ENCODE peak calls at places on chromosomes 12 and 14, in ten cellular contexts. E is H9; H is foreskin keratinocyte; G is lower lobe of right lung; V is heart left ventricle; I is B cell; U is CD8-positive, alpha-beta T cell; Y is mucosa of descending colon; C is neural crest cell; J is right lobe of liver. M is an unnamed sample.

GRCh38 chr14:20811994-20812393 is 9.3 kb upstream of the RNASE1 start:
- DNase-seq in H (no peak), C (no peak), U (no peak), E (no peak), Y (peak; percentile 44), J (no peak), V (no peak), I (no peak), G (peak; percentile 55), M (no peak)

GRCh38 chr12:19893514-19893913 is 454.2 kb downstream of the AEBP2 start:
- DNase-seq in J (no peak), G (no peak), U (no peak), I (no peak), H (no peak), C (no peak), Y (no peak), V (no peak), E (no peak), M (no peak)

GRCh38 chr12:2389079-2389790 is 336.4 kb downstream of the CACNA1C start:
- DNase-seq in E (peak; percentile 17), H (no peak), G (no peak), V (no peak), Y (no peak), C (no peak), U (no peak), J (no peak), I (no peak), M (no peak)

GRCh38 chr12:46516933-46517578 is 144.5 kb upstream of the SLC38A2 start:
- DNase-seq in I (peak; percentile 43), Y (no peak), G (no peak), U (no peak), C (no peak), J (no peak), E (no peak), H (no peak), V (no peak), M (no peak)

GRCh38 chr12:48442191-48442828 is 30.0 kb upstream of the ANP32D start:
- DNase-seq in H (no peak), Y (no peak), J (no peak), U (no peak), E (peak; percentile 60), I (no peak), G (no peak), V (no peak), C (no peak), M (no peak)

GRCh38 chr12:28497889-28498411 is 307.7 kb downstream of the CCDC91 start:
- DNase-seq in I (no peak), Y (no peak), J (no peak), H (peak; percentile 59), E (no peak), U (no peak), V (no peak), G (no peak), C (no peak), M (no peak)

GRCh38 chr12:69570545-69571399 is 14.5 kb upstream of the CCT2 start:
- DNase-seq in I (peak; percentile 79), C (peak; percentile 53), Y (peak; percentile 84), E (no peak), U (peak; percentile 59), J (no peak), G (no peak), V (peak; percentile 34), H (no peak), M (no peak)

GRCh38 chr14:70425349-70425748 is 8.5 kb upstream of the SYNJ2BP start:
- DNase-seq in Y (no peak), C (no peak), E (no peak), H (no peak), U (no peak), V (no peak), G (no peak), J (no peak), I (no peak), M (no peak)

GRCh38 chr14:91911474-91912032 is 35.9 kb downstream of the FBLN5 start:
- DNase-seq in E (peak; percentile 78), G (no peak), I (peak; percentile 67), Y (peak; percentile 25), J (no peak), V (no peak), U (peak; percentile 60), C (peak; percentile 11), H (peak; percentile 13), M (no peak)

DNA sequence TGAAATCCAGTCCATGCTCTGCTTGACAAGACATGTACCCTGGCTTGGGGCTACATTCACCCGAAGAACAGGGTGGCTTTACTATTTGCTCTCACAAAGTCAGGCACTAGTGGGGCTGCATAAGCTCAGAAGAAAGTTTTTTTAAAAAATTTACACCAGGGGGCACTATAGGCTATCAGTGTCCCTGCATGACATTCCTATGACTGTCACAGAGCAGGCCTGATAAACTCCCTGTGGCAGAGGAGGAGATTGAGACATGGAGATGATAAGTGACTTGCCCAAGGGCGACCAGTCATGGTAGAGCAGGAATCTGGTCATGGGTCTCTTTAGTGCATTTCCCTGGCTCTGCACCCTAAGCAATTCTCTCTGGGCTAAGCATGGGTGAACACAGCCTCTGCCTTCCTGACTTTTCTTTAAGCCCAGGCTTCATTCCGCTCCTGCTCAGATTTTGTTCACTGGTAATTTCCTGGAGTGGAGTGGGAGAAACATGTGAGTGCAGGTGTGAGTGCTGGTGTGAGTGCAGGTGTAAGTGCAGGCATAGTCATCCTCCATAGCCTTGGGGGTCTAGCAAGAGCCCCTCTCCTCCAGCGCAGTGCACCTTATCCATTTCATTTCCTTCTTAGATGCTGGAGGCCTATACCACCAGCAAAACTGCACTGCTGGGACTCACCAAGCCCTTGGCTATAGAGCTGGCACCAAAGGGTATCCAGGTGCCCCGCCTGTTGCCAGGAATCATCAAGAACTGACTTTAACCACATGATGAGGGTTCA is 91.6 kb downstream of the DHRS2 start:
- DNase-seq in Y (peak; percentile 14), V (no peak), I (no peak), G (no peak), E (peak; percentile 56), H (peak; percentile 30), C (no peak), U (no peak), J (no peak), M (no peak)
- TF ChIP-seq CTCF in Y (no peak), V (peak; percentile 29), I (no peak), G (no peak), E (peak; percentile 59), H (peak; percentile 69), C (peak; percentile 58), U (no peak), J (peak; percentile 43), M (peak; percentile 60)

GRCh38 chr12:12975322-12976077 is 23.5 kb upstream of the GPRC5D start:
- DNase-seq in U (no peak), H (no peak), V (no peak), G (no peak), I (no peak), J (no peak), E (peak; percentile 80), Y (peak; percentile 71), C (no peak), M (no peak)
- TF ChIP-seq CTCF in U (no peak), H (peak; percentile 55), V (peak; percentile 12), G (peak; percentile 27), I (no peak), J (peak; percentile 12), E (peak; percentile 70), Y (no peak), C (no peak), M (no peak)

GRCh38 chr12:32131666-32132065 is 25.0 kb downstream of the BICD1 start:
- DNase-seq in U (no peak), I (no peak), C (no peak), J (no peak), H (no peak), G (no peak), E (no peak), V (no peak), Y (no peak), M (no peak)

GRCh38 chr12:32136404-32136803 is 29.8 kb downstream of the BICD1 start:
- DNase-seq in C (no peak), U (no peak), E (no peak), V (no peak), H (no peak), G (no peak), I (no peak), J (no peak), Y (no peak), M (no peak)

GRCh38 chr12:32135967-32136366 is 29.3 kb downstream of the BICD1 start:
- DNase-seq in I (no peak), V (no peak), U (no peak), G (no peak), E (no peak), C (no peak), J (no peak), Y (no peak), H (no peak), M (no peak)

GRCh38 chr12:32139064-32139421 is 32.4 kb downstream of the BICD1 start:
- DNase-seq in U (peak; percentile 30), Y (peak; percentile 35), G (no peak), E (no peak), I (peak; percentile 82), J (no peak), C (no peak), V (no peak), H (no peak), M (peak; percentile 63)

GRCh38 chr12:32134144-32134888 is 27.7 kb downstream of the BICD1 start:
- DNase-seq in C (no peak), V (no peak), E (no peak), J (no peak), I (peak; percentile 53), U (peak; percentile 56), H (no peak), G (no peak), Y (peak; percentile 4), M (no peak)
- TF ChIP-seq CTCF in C (peak; percentile 14), V (no peak), E (peak; percentile 36), J (no peak), I (peak; percentile 36), U (no peak), H (no peak), G (no peak), Y (no peak), M (no peak)

GRCh38 chr12:26116829-26117228 is 8.0 kb downstream of the BHLHE41 start:
- DNase-seq in H (no peak), E (no peak), U (no peak), G (no peak), Y (no peak), I (no peak), V (no peak), C (no peak), J (no peak), M (no peak)
- TF ChIP-seq CTCF in H (no peak), E (no peak), U (no peak), G (no peak), Y (no peak), I (no peak), V (no peak), C (no peak), J (no peak), M (no peak)

GRCh38 chr12:33439587-33440011 is at the start of gene SYT10:
- DNase-seq in U (no peak), G (no peak), C (peak; percentile 35), E (peak; percentile 87), V (no peak), Y (no peak), H (peak; percentile 4), I (no peak), J (peak; percentile 53), M (no peak)
- TF ChIP-seq CTCF in U (no peak), G (no peak), C (peak; percentile 25), E (no peak), V (no peak), Y (no peak), H (no peak), I (no peak), J (no peak), M (no peak)

GRCh38 chr14:94748667-94749347 is 21.1 kb downstream of the GSC start:
- DNase-seq in V (no peak), G (no peak), Y (peak; percentile 56), C (peak; percentile 22), U (no peak), H (no peak), E (peak; percentile 70), I (no peak), J (no peak), M (no peak)
- TF ChIP-seq CTCF in V (peak; percentile 51), G (peak; percentile 45), Y (peak; percentile 26), C (peak; percentile 56), U (no peak), H (peak; percentile 58), E (peak; percentile 84), I (peak; percentile 13), J (no peak), M (no peak)